ENCODE peak calls at places on chromosomes 11 and 22, in four cellular contexts. B, S, P and L are unnamed samples.

GRCh38 chr22:40238425-40239344 is 61.0 kb downstream of the TNRC6B start:
- DNase-seq in B (no peak), P (no peak), S (peak; percentile 51), L (no peak)

GRCh38 chr11:69471329-69472052 is 10.0 kb upstream of the LINC01488 start:
- DNase-seq in B (no peak), P (no peak), S (no peak), L (no peak)

GRCh38 chr11:118623291-118623655 is 15.9 kb downstream of the PHLDB1 start:
- DNase-seq in S (no peak), P (peak; percentile 71), B (no peak), L (no peak)

GRCh38 chr11:80155412-80156017 is 714.7 kb upstream of the TENM4 start:
- DNase-seq in B (no peak), S (no peak), P (no peak), L (peak; percentile 7)

GRCh38 chr11:12762283-12762682 is 88.1 kb downstream of the TEAD1 start:
- DNase-seq in P (no peak), B (no peak), S (no peak), L (no peak)

GRCh38 chr22:44975444-44976262 is 34.2 kb downstream of the PHF21B start:
- DNase-seq in S (peak; percentile 68), P (peak; percentile 87), B (peak; percentile 95), L (peak; percentile 95)

GRCh38 chr22:23216331-23217170 is 36.2 kb downstream of the BCR start:
- DNase-seq in B (no peak), S (no peak), P (no peak), L (no peak)

GRCh38 chr11:23013509-23013908 is 153.2 kb upstream of the CCDC179 start:
- DNase-seq in S (no peak), B (no peak), P (no peak), L (no peak)

GRCh38 chr11:126990716-126991480 is 9.7 kb downstream of the KIRREL3 start:
- DNase-seq in B (no peak), P (no peak), S (no peak), L (no peak)

GRCh38 chr22:39223091-39223710 is 21.6 kb downstream of the PDGFB start:
- DNase-seq in B (no peak), P (no peak), S (no peak), L (no peak)

GRCh38 chr22:50620861-50621490 is 7.0 kb downstream of the ARSA start:
- DNase-seq in P (no peak), B (no peak), S (no peak), L (peak; percentile 60)

GRCh38 chr11:112523477-112523876 is 262.8 kb upstream of the PLET1 start:
- DNase-seq in S (no peak), B (no peak), P (no peak), L (no peak)

GRCh38 chr11:38543311-38543710 is 1945.3 kb upstream of the RAG2 start:
- DNase-seq in P (no peak), B (no peak), S (no peak), L (no peak)

GRCh38 chr11:122180435-122180834 is 64.4 kb upstream of the BLID start:
- DNase-seq in S (peak; percentile 24), B (no peak), P (no peak), L (no peak)

GRCh38 chr22:17774928-17775675 is 833 bp upstream of the BID start:
- DNase-seq in P (no peak), S (no peak), B (no peak), L (no peak)

GRCh38 chr22:37726240-37726887 is 29.5 kb downstream of the TRIOBP start:
- DNase-seq in S (no peak), P (no peak), B (no peak), L (peak; percentile 69)

GRCh38 chr22:46380069-46380468 is 44.6 kb downstream of the TRMU start:
- DNase-seq in B (no peak), P (no peak), S (no peak), L (no peak)

GRCh38 chr22:46381731-46382130 is 46.2 kb downstream of the TRMU start:
- DNase-seq in P (no peak), B (no peak), S (no peak), L (no peak)

GRCh38 chr22:46379301-46379930 is 43.9 kb downstream of the TRMU start:
- DNase-seq in B (no peak), S (no peak), P (no peak), L (no peak)

GRCh38 chr22:46381142-46381541 is 45.6 kb downstream of the TRMU start:
- DNase-seq in S (no peak), P (no peak), B (no peak), L (no peak)

GRCh38 chr22:46380581-46380980 is 45.1 kb downstream of the TRMU start:
- DNase-seq in B (no peak), P (no peak), S (no peak), L (no peak)
- TF ChIP-seq CTCF in B (no peak), P (no peak), S (no peak), L (no peak)

DNA sequence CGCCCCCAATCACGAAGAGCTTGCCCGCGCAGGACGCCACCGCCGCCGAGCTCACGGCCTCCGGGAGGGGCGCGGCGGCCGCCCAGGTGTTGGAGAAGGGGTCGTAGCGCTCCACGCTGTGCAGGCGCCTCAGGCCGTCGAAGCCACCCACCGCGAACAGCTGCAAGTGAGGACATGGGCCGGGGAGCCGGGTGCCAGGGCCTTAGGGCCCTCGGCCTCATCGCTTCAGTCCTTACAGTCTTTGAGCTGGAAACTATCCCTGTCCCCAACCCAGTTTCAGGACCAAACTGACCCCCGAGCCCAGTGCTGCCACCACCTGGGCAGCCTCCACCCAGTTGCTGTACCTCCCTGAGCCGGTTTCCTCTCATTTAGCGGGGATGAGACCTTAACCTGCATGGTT is 7.6 kb downstream of the KLHL35 start:
- DNase-seq in S (peak; percentile 11), P (no peak), B (no peak), L (no peak)
- TF ChIP-seq CTCF in S (peak; percentile 6), P (no peak), B (peak; percentile 27), L (peak; percentile 16)

GRCh38 chr11:129279326-129280026 is 87.4 kb upstream of the ARHGAP32 start:
- DNase-seq in B (peak; percentile 92), S (peak; percentile 85), P (peak; percentile 56), L (peak; percentile 77)
- TF ChIP-seq CTCF in B (no peak), S (no peak), P (no peak), L (no peak)

DNA sequence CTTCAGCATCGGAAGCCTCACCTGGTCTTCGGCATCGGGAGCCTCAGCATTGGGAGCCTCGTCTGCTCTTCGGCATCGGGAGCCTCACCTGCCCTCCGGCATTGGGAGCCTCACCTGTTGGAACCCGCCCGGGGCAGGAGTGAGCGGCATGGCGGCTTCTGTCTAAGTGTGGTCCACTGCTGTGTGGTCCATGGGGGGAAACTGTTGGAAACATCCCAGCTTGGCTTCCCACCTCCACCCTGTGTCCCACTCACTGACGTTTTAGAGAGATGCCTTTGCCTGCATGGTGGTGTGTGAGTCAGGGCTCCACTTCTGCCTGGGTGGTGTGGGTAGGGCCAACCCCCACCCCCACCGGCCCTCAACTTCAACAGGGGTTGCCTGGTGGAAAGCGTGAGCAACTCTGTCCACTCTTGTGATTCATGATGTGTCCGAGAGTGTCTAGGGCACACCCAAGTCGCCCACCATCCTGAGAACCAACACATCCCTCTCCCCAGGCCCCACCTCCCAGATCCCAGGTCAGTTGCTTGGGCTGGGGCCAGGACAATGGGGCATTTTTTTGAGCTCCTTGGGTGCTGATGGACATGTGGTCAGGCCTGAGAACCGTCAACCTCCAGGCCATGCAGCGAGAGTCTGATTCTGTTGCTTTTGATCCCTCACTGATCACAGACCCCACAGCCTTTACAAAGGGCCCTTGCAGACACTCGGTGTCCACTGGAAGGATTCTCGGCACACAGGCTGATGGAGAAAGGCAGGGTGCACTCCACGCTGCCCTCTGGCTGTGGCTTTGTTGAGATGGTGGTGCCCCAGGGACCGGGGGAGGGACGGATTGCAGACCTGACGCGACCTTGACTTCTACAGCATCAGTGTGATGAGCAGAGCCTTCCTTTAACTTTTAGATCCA is 406.7 kb downstream of the TBC1D22A start:
- DNase-seq in S (peak; percentile 9), P (peak; percentile 50), B (no peak), L (no peak)
- TF ChIP-seq CTCF in S (peak; percentile 11), P (no peak), B (peak; percentile 33), L (no peak)

GRCh38 chr22:27329471-27329870 is 472.1 kb downstream of the MN1 start:
- DNase-seq in B (peak; percentile 27), S (no peak), P (no peak), L (no peak)

GRCh38 chr22:27327981-27328721 is 473.4 kb downstream of the MN1 start:
- DNase-seq in B (peak; percentile 60), P (no peak), S (no peak), L (no peak)

GRCh38 chr22:27329966-27330645 is 471.4 kb downstream of the MN1 start:
- DNase-seq in B (peak; percentile 62), P (no peak), S (no peak), L (no peak)

GRCh38 chr22:27335102-27335660 is 466.4 kb downstream of the MN1 start:
- DNase-seq in S (no peak), B (peak; percentile 57), P (no peak), L (no peak)

DNA sequence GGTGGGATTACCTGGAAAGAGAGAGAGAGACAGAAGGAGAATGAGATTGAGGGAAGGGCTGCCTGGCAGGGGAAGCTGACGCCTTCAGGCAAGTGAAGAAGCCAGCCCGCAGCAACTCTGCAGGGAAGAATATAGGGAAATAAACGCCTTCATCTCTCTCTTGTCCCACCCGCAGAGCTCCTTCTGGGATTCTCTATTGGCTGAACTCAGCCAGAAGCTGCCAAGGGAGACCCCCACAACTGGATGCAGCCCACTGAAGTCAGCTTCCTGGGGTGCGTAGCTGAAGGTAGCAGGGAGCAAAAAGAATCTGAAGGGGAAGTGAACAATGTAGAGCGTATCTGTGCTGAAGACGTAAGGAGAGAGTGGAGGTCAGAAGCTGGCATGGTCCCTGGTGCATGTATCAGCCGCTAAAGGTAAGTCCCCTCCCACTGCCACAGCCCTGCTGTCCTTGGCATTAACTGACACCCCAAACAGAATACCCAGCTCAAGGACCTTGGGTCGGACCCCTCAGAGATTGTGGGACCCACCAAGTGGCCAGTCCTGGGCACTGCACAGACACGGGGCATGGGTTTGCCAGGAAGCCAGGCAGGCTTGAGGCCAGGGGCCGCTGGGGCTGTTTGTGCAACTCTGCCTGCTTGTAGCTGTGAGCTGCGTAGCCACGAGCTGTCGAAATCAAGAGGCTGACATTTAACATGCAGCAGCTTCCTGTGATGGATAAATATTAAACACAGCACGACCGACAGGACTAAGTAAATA is 469.9 kb downstream of the MN1 start:
- DNase-seq in S (peak; percentile 41), P (no peak), B (peak; percentile 83), L (no peak)
- TF ChIP-seq CTCF in S (peak; percentile 28), P (no peak), B (peak; percentile 58), L (no peak)

GRCh38 chr11:121154473-121154872 is 53.4 kb downstream of the TECTA start:
- DNase-seq in B (no peak), S (no peak), P (no peak), L (no peak)

GRCh38 chr11:121157756-121158155 is 56.7 kb downstream of the TECTA start:
- DNase-seq in P (no peak), S (no peak), B (no peak), L (no peak)

GRCh38 chr11:121152764-121153163 is 51.7 kb downstream of the TECTA start:
- DNase-seq in S (no peak), B (no peak), P (no peak), L (no peak)

DNA sequence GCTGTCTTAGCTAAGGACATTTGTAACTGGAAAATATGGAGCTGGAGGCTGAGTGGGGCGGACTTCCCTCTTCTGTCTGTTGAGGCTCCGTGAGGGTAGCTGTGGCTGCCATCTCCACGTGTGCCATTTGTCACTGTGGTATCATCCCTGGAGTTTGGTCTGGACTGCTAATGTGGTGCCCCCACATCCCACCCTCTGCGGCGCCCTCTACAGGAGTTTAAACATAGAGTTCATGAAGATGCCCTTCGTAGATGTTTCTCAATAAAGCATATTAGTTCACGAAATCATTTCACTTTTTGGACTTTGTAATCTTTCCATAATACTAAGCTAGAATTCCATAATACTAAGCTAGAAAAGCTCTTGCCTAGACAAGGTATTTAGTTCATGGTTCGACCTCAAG is 52.4 kb downstream of the TECTA start:
- DNase-seq in B (no peak), P (no peak), S (no peak), L (no peak)
- TF ChIP-seq CTCF in B (no peak), P (no peak), S (no peak), L (no peak)